ENCODE peak calls at places on chromosomes 6 and 20, in six cellular contexts. One of them, this sample, is unnamed. For H3K4me1, the result is how much of the 10 kb centered on the place peaks cover.

GRCh38 chr20:6164421-6165341 is 41.9 kb upstream of the FERMT1 start:
- DNase-seq in sigmoid colon: no peak
- DNase-seq in heart left ventricle: peak
- DNase-seq in A549: no peak
- DNase-seq in stomach: no peak
- DNase-seq in body of pancreas: peak
- DNase-seq in this sample: peak

GRCh38 chr20:50321797-50322480 is 131.3 kb downstream of the CEBPB start:
- DNase-seq in stomach: no peak
- DNase-seq in body of pancreas: peak
- DNase-seq in sigmoid colon: peak
- DNase-seq in heart left ventricle: no peak
- DNase-seq in A549: no peak
- DNase-seq in this sample: no peak

GRCh38 chr6:2522521-2522920 is 228.2 kb downstream of the MYLK4 start:
- DNase-seq in sigmoid colon: no peak
- DNase-seq in heart left ventricle: no peak
- DNase-seq in stomach: no peak
- DNase-seq in body of pancreas: no peak
- DNase-seq in A549: no peak
- DNase-seq in this sample: no peak

GRCh38 chr20:5033566-5033965 is 32.3 kb upstream of the SLC23A2 start:
- DNase-seq in stomach: no peak
- DNase-seq in sigmoid colon: no peak
- DNase-seq in heart left ventricle: no peak
- DNase-seq in body of pancreas: no peak
- DNase-seq in A549: no peak
- DNase-seq in this sample: no peak

GRCh38 chr6:121633309-121633708 is 197.9 kb downstream of the GJA1 start:
- DNase-seq in sigmoid colon: no peak
- DNase-seq in stomach: no peak
- DNase-seq in body of pancreas: no peak
- DNase-seq in A549: no peak
- DNase-seq in heart left ventricle: no peak
- DNase-seq in this sample: no peak

GRCh38 chr6:155047523-155047922 is 52.4 kb downstream of the TIAM2 start:
- DNase-seq in sigmoid colon: no peak
- DNase-seq in A549: no peak
- DNase-seq in heart left ventricle: no peak
- DNase-seq in stomach: no peak
- DNase-seq in body of pancreas: no peak
- DNase-seq in this sample: no peak

GRCh38 chr20:1803216-1804128 is 91.7 kb upstream of the SIRPA start:
- DNase-seq in A549: no peak
- DNase-seq in heart left ventricle: peak
- DNase-seq in stomach: peak
- DNase-seq in body of pancreas: peak
- DNase-seq in sigmoid colon: peak
- DNase-seq in this sample: peak

GRCh38 chr6:11729083-11729482 is 49.5 kb downstream of the ADTRP start:
- DNase-seq in stomach: no peak
- DNase-seq in A549: no peak
- DNase-seq in sigmoid colon: no peak
- DNase-seq in heart left ventricle: no peak
- DNase-seq in body of pancreas: no peak
- DNase-seq in this sample: no peak

GRCh38 chr20:63746766-63747315 is 7.3 kb downstream of the SLC2A4RG start:
- DNase-seq in sigmoid colon: no peak
- DNase-seq in heart left ventricle: no peak
- DNase-seq in A549: no peak
- DNase-seq in stomach: no peak
- DNase-seq in body of pancreas: no peak
- DNase-seq in this sample: no peak

GRCh38 chr20:5078399-5078958 is 41.3 kb downstream of the PCNA start:
- DNase-seq in body of pancreas: peak
- DNase-seq in stomach: peak
- DNase-seq in sigmoid colon: peak
- DNase-seq in A549: peak
- DNase-seq in heart left ventricle: peak
- DNase-seq in this sample: peak

GRCh38 chr20:62350629-62351422 is 16.3 kb downstream of the LAMA5 start:
- DNase-seq in heart left ventricle: no peak
- DNase-seq in stomach: no peak
- DNase-seq in sigmoid colon: no peak
- DNase-seq in A549: no peak
- DNase-seq in body of pancreas: no peak
- DNase-seq in this sample: no peak

GRCh38 chr6:15329154-15329781 is 83.4 kb downstream of the JARID2 start:
- DNase-seq in body of pancreas: peak
- DNase-seq in stomach: no peak
- DNase-seq in heart left ventricle: peak
- DNase-seq in A549: no peak
- DNase-seq in sigmoid colon: no peak
- DNase-seq in this sample: peak

GRCh38 chr20:58162976-58163375 is 65.5 kb downstream of the ANKRD60 start:
- DNase-seq in A549: no peak
- DNase-seq in body of pancreas: no peak
- DNase-seq in stomach: no peak
- DNase-seq in sigmoid colon: no peak
- DNase-seq in heart left ventricle: no peak
- DNase-seq in this sample: no peak

GRCh38 chr6:44858998-44859397 is 469.1 kb upstream of the RUNX2 start:
- DNase-seq in heart left ventricle: no peak
- DNase-seq in body of pancreas: no peak
- DNase-seq in sigmoid colon: no peak
- DNase-seq in A549: no peak
- DNase-seq in stomach: no peak
- DNase-seq in this sample: no peak

GRCh38 chr6:82217014-82217621 is 30.4 kb downstream of the IBTK start:
- DNase-seq in heart left ventricle: no peak
- DNase-seq in A549: no peak
- DNase-seq in stomach: no peak
- DNase-seq in body of pancreas: no peak
- DNase-seq in sigmoid colon: no peak
- DNase-seq in this sample: no peak

GRCh38 chr20:15345287-15345686 is 1007.9 kb upstream of the FLRT3 start:
- DNase-seq in heart left ventricle: no peak
- DNase-seq in sigmoid colon: no peak
- DNase-seq in A549: no peak
- DNase-seq in body of pancreas: no peak
- DNase-seq in stomach: no peak
- DNase-seq in this sample: no peak

GRCh38 chr6:168585441-168585840 is 144.5 kb downstream of the SMOC2 start:
- DNase-seq in A549: no peak
- DNase-seq in heart left ventricle: no peak
- DNase-seq in body of pancreas: no peak
- DNase-seq in stomach: no peak
- DNase-seq in sigmoid colon: no peak
- DNase-seq in this sample: no peak

GRCh38 chr20:19249515-19249914 is 37.1 kb downstream of the SLC24A3 start:
- DNase-seq in A549: no peak
- DNase-seq in body of pancreas: peak
- DNase-seq in stomach: no peak
- DNase-seq in sigmoid colon: no peak
- DNase-seq in heart left ventricle: no peak
- DNase-seq in this sample: no peak

GRCh38 chr6:109202409-109203264 is 107.3 kb downstream of the CEP57L1 start:
- DNase-seq in heart left ventricle: no peak
- DNase-seq in stomach: no peak
- DNase-seq in A549: no peak
- DNase-seq in sigmoid colon: no peak
- DNase-seq in body of pancreas: no peak
- DNase-seq in this sample: no peak

GRCh38 chr20:31475032-31475431 is at the start of the genes DEFB124 and REM1:
- DNase-seq in stomach: no peak
- DNase-seq in body of pancreas: no peak
- DNase-seq in heart left ventricle: peak
- DNase-seq in A549: no peak
- DNase-seq in sigmoid colon: peak
- DNase-seq in this sample: no peak

GRCh38 chr20:46423342-46423741 is 16.9 kb upstream of the ELMO2 start:
- DNase-seq in body of pancreas: no peak
- DNase-seq in stomach: no peak
- DNase-seq in A549: no peak
- DNase-seq in sigmoid colon: no peak
- DNase-seq in heart left ventricle: no peak
- DNase-seq in this sample: no peak

GRCh38 chr6:150664091-150664490 is 64.4 kb downstream of the PLEKHG1 start:
- DNase-seq in A549: no peak
- DNase-seq in sigmoid colon: no peak
- DNase-seq in heart left ventricle: no peak
- DNase-seq in body of pancreas: no peak
- DNase-seq in stomach: no peak
- DNase-seq in this sample: no peak

GRCh38 chr6:129567374-129567773 is 142.6 kb downstream of the ARHGAP18 start:
- DNase-seq in heart left ventricle: no peak
- DNase-seq in sigmoid colon: no peak
- DNase-seq in A549: no peak
- DNase-seq in body of pancreas: no peak
- DNase-seq in stomach: no peak
- DNase-seq in this sample: peak

GRCh38 chr6:151506761-151507160 is 12.9 kb downstream of the CCDC170 start:
- DNase-seq in A549: no peak
- DNase-seq in sigmoid colon: no peak
- DNase-seq in stomach: no peak
- DNase-seq in heart left ventricle: no peak
- DNase-seq in body of pancreas: no peak
- DNase-seq in this sample: no peak

GRCh38 chr6:14120556-14120955 is 3.0 kb downstream of the CD83 start:
- DNase-seq in body of pancreas: no peak
- DNase-seq in heart left ventricle: no peak
- DNase-seq in stomach: no peak
- DNase-seq in sigmoid colon: no peak
- DNase-seq in A549: no peak
- DNase-seq in this sample: no peak

GRCh38 chr20:19779634-19780033 is 21.6 kb downstream of the RIN2 start:
- DNase-seq in A549: no peak
- DNase-seq in body of pancreas: no peak
- DNase-seq in sigmoid colon: no peak
- DNase-seq in stomach: no peak
- DNase-seq in heart left ventricle: no peak
- DNase-seq in this sample: no peak

GRCh38 chr6:26332408-26332807 is 32.6 kb upstream of the BTN3A2 start:
- DNase-seq in body of pancreas: no peak
- DNase-seq in stomach: no peak
- DNase-seq in A549: no peak
- DNase-seq in heart left ventricle: no peak
- DNase-seq in sigmoid colon: no peak
- DNase-seq in this sample: no peak

GRCh38 chr20:56247954-56248782 is at the start of gene MC3R:
- DNase-seq in body of pancreas: peak
- DNase-seq in A549: peak
- DNase-seq in heart left ventricle: no peak
- DNase-seq in stomach: peak
- DNase-seq in sigmoid colon: no peak
- DNase-seq in this sample: peak

GRCh38 chr6:24481449-24481848 is 7.9 kb downstream of the GPLD1 start:
- DNase-seq in heart left ventricle: no peak
- DNase-seq in stomach: no peak
- DNase-seq in sigmoid colon: no peak
- DNase-seq in body of pancreas: no peak
- DNase-seq in A549: no peak
- DNase-seq in this sample: no peak

GRCh38 chr6:131861356-131861755 is 53.5 kb downstream of the ENPP1 start:
- DNase-seq in sigmoid colon: no peak
- DNase-seq in A549: no peak
- DNase-seq in body of pancreas: no peak
- DNase-seq in stomach: no peak
- DNase-seq in heart left ventricle: no peak
- DNase-seq in this sample: no peak

GRCh38 chr6:73610444-73611275 is 43.1 kb downstream of the SLC17A5 start:
- DNase-seq in heart left ventricle: no peak
- DNase-seq in stomach: no peak
- DNase-seq in A549: no peak
- DNase-seq in sigmoid colon: no peak
- DNase-seq in body of pancreas: no peak
- DNase-seq in this sample: no peak

GRCh38 chr6:135880066-135880972 is 28.8 kb downstream of the PDE7B start:
- DNase-seq in stomach: no peak
- DNase-seq in heart left ventricle: no peak
- DNase-seq in A549: peak
- DNase-seq in body of pancreas: no peak
- DNase-seq in sigmoid colon: no peak
- DNase-seq in this sample: no peak

GRCh38 chr6:157760589-157761330 is 62.3 kb upstream of the SNX9 start:
- DNase-seq in sigmoid colon: no peak
- DNase-seq in body of pancreas: no peak
- DNase-seq in A549: no peak
- DNase-seq in stomach: no peak
- DNase-seq in heart left ventricle: no peak
- DNase-seq in this sample: no peak

GRCh38 chr6:16635810-16636602 is 125.3 kb downstream of the ATXN1 start:
- DNase-seq in A549: no peak
- DNase-seq in sigmoid colon: no peak
- DNase-seq in body of pancreas: peak
- DNase-seq in stomach: no peak
- DNase-seq in heart left ventricle: no peak
- DNase-seq in this sample: peak

GRCh38 chr20:34215711-34216381 is 25.4 kb upstream of the ASIP start:
- DNase-seq in stomach: peak
- DNase-seq in body of pancreas: peak
- DNase-seq in A549: peak
- DNase-seq in heart left ventricle: peak
- DNase-seq in sigmoid colon: peak
- DNase-seq in this sample: peak
- TF ChIP-seq POLR2A in stomach: no peak
- TF ChIP-seq POLR2A in body of pancreas: no peak
- TF ChIP-seq POLR2A in A549: no peak
- TF ChIP-seq POLR2A in heart left ventricle: no peak
- TF ChIP-seq POLR2A in sigmoid colon: no peak
- TF ChIP-seq POLR2A in this sample: no peak

GRCh38 chr6:33738153-33738552 is 8.6 kb downstream of the IP6K3 start:
- DNase-seq in body of pancreas: no peak
- DNase-seq in sigmoid colon: no peak
- DNase-seq in A549: no peak
- DNase-seq in stomach: no peak
- DNase-seq in heart left ventricle: no peak
- DNase-seq in this sample: no peak
- H3K4me1 ChIP-seq in body of pancreas: under half
- H3K4me1 ChIP-seq in sigmoid colon: under half
- H3K4me1 ChIP-seq in A549: under half
- H3K4me1 ChIP-seq in stomach: under half
- H3K4me1 ChIP-seq in heart left ventricle: under half
- H3K4me1 ChIP-seq in this sample: under half

GRCh38 chr20:34834459-34834893 is 9.0 kb upstream of the NCOA6 start:
- DNase-seq in stomach: no peak
- DNase-seq in body of pancreas: no peak
- DNase-seq in heart left ventricle: no peak
- DNase-seq in A549: peak
- DNase-seq in sigmoid colon: no peak
- DNase-seq in this sample: no peak
- H3K4me3 ChIP-seq in stomach: no peak
- H3K4me3 ChIP-seq in body of pancreas: no peak
- H3K4me3 ChIP-seq in heart left ventricle: no peak
- H3K4me3 ChIP-seq in A549: peak
- H3K4me3 ChIP-seq in sigmoid colon: no peak
- H3K4me3 ChIP-seq in this sample: no peak

GRCh38 chr20:33554914-33555420 is 65.1 kb downstream of the CBFA2T2 start:
- DNase-seq in sigmoid colon: no peak
- DNase-seq in stomach: no peak
- DNase-seq in A549: peak
- DNase-seq in heart left ventricle: no peak
- DNase-seq in body of pancreas: peak
- DNase-seq in this sample: peak
- TF ChIP-seq POLR2A in sigmoid colon: no peak
- TF ChIP-seq POLR2A in stomach: no peak
- TF ChIP-seq POLR2A in A549: no peak
- TF ChIP-seq POLR2A in heart left ventricle: no peak
- TF ChIP-seq POLR2A in body of pancreas: no peak
- TF ChIP-seq POLR2A in this sample: no peak

GRCh38 chr6:137001287-137001976 is 43.3 kb downstream of the IL20RA start:
- DNase-seq in sigmoid colon: no peak
- DNase-seq in stomach: no peak
- DNase-seq in A549: peak
- DNase-seq in body of pancreas: no peak
- DNase-seq in heart left ventricle: no peak
- DNase-seq in this sample: no peak
- H3K4me1 ChIP-seq in sigmoid colon: under half
- H3K4me1 ChIP-seq in stomach: under half
- H3K4me1 ChIP-seq in A549: under half
- H3K4me1 ChIP-seq in body of pancreas: under half
- H3K4me1 ChIP-seq in heart left ventricle: under half
- H3K4me1 ChIP-seq in this sample: under half

This sample was measured in adrenal gland.